ENCODE peak calls at places on chromosomes 7 and 10, in six cellular contexts. B is transverse colon, C is testis, Q is NB4, R is GM12891, E is GM12892. F is an unnamed sample.

GRCh38 chr10:83713423-83713822 is 425.9 kb upstream of the GHITM start:
- DNase-seq in R (no peak), E (no peak), C (no peak), B (no peak), Q (no peak), F (no peak)

GRCh38 chr7:48171190-48171589 is at the start of gene ABCA13:
- DNase-seq in R (no peak), Q (peak), C (no peak), B (no peak), E (no peak), F (no peak)

GRCh38 chr7:14698239-14698638 is 204.3 kb downstream of the DGKB start:
- DNase-seq in Q (peak), R (no peak), B (no peak), C (no peak), E (no peak), F (no peak)

GRCh38 chr7:78634073-78634472 is 819.4 kb downstream of the MAGI2 start:
- DNase-seq in C (no peak), B (no peak), R (no peak), Q (no peak), E (no peak), F (no peak)

GRCh38 chr7:106050002-106050742 is 61.9 kb downstream of the SYPL1 start:
- DNase-seq in B (no peak), C (peak), Q (peak), R (no peak), E (no peak), F (no peak)

GRCh38 chr10:89002234-89002978 is 11.8 kb downstream of the FAS start:
- DNase-seq in E (no peak), B (no peak), R (no peak), Q (no peak), C (no peak), F (no peak)

GRCh38 chr10:110208614-110209398 is 1.4 kb downstream of the MXI1 start:
- DNase-seq in B (peak), C (peak), R (peak), Q (peak), E (peak), F (peak)

GRCh38 chr7:2384354-2385243 is 18.8 kb upstream of the CHST12 start:
- DNase-seq in R (no peak), B (no peak), Q (peak), C (no peak), E (no peak), F (no peak)

GRCh38 chr7:104124893-104125292 is 82.9 kb downstream of the ORC5 start:
- DNase-seq in B (no peak), C (no peak), Q (no peak), E (no peak), R (no peak), F (no peak)

GRCh38 chr10:96758423-96758822 is 38.1 kb upstream of the PIK3AP1 start:
- DNase-seq in C (no peak), R (no peak), B (no peak), E (no peak), Q (peak), F (no peak)

GRCh38 chr10:44022203-44022602 is 362.7 kb downstream of the CXCL12 start:
- DNase-seq in E (no peak), B (no peak), R (no peak), Q (no peak), C (no peak), F (no peak)

GRCh38 chr10:36489181-36489927 is 636.0 kb upstream of the ANKRD30A start:
- DNase-seq in C (peak), R (no peak), E (no peak), Q (no peak), B (no peak), F (no peak)

GRCh38 chr7:96388620-96389383 is 66.9 kb upstream of the SLC25A13 start:
- DNase-seq in Q (no peak), C (no peak), R (no peak), E (no peak), B (no peak), F (no peak)

GRCh38 chr10:24793648-24794379 is 70.1 kb upstream of the ARHGAP21 start:
- DNase-seq in B (no peak), C (no peak), R (no peak), Q (no peak), E (no peak), F (no peak)

GRCh38 chr7:150516956-150517355 is 2.3 kb downstream of the GIMAP7 start:
- DNase-seq in C (no peak), E (no peak), Q (no peak), B (no peak), R (no peak), F (no peak)

GRCh38 chr10:48501806-48502771 is 102.8 kb downstream of the ARHGAP22 start:
- DNase-seq in R (no peak), Q (no peak), E (no peak), B (no peak), C (no peak), F (no peak)

GRCh38 chr7:107854454-107854853 is 36.5 kb upstream of the DLD start:
- DNase-seq in C (no peak), R (no peak), Q (no peak), E (no peak), B (no peak), F (no peak)

GRCh38 chr10:24873281-24873683 is 79.1 kb downstream of the PRTFDC1 start:
- DNase-seq in E (no peak), C (peak), R (no peak), Q (peak), B (no peak), F (no peak)

DNA sequence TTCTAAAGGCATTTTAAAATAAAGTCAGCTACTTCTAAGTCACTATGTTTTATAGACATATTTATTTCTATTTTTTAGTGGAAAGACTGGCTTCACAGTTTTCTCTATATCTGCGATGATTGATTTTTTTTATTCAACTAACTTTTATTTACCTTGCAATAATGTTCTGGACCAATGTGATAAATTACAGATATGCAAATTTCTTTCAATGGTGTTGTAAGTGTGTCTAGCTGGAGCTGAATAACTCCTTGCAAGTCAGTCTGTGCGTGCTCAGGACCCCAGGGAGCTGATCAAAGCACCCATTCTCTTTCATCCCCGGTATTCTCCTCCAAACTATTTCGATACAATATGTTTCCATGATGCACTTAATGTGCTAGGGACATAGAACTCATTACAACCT is 9.7 kb downstream of the PTF1A start:
- DNase-seq in R (no peak), C (no peak), E (no peak), B (no peak), Q (no peak), F (no peak)
- TF ChIP-seq POLR2A in R (no peak), C (no peak), E (no peak), B (no peak), Q (no peak), F (no peak)

DNA sequence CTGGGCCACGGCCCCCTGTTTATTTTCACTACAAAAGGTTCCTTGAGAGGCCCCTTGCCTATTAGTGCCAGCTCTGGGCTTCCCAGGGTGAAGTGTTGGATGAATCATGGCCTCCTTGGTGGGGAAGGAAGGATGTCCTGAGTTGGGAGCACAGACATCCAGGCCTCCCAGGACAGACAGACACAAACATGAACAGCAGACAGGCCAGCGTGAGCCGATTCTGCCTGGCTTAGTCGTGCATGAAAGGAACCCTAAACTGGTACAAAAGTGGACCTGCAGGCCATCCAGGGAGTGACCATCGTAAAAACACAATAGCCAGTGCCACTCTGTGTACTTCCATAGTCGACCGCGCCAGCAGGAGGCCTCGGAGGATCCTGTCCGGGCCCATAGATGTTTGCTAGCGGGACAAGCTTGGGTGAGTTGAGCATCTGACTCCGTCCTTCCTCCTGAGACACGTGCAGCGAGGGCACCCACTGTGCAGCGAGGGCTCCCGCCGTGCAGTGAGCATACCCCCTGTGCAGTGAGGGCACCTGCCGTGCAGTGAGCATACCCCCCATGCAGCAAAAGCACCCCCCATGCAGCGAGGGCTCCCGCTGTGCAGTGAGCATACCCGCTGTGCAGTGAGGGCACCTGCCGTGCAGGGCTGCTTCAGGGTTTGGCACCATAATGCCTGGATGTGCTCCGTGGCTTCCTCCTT is 51.3 kb upstream of the PRKAR1B start:
- DNase-seq in R (no peak), B (no peak), Q (no peak), C (no peak), E (no peak), F (no peak)
- TF ChIP-seq POLR2A in R (no peak), B (no peak), Q (no peak), C (no peak), E (no peak), F (no peak)

GRCh38 chr10:67836972-67837371 is 1.0 kb downstream of the DNAJC12 start:
- DNase-seq in B (no peak), Q (no peak), E (no peak), R (no peak), C (no peak), F (no peak)

GRCh38 chr10:67836491-67836890 is 1.5 kb downstream of the DNAJC12 start:
- DNase-seq in B (no peak), C (no peak), E (no peak), Q (peak), R (no peak), F (no peak)

GRCh38 chr10:67834375-67834774 is 3.6 kb downstream of the DNAJC12 start:
- DNase-seq in B (no peak), E (no peak), R (no peak), Q (no peak), C (no peak), F (no peak)

GRCh38 chr10:67839957-67840356 is 2.0 kb upstream of the DNAJC12 start:
- DNase-seq in R (no peak), E (no peak), Q (no peak), C (no peak), B (no peak), F (no peak)

GRCh38 chr10:67837519-67838314 is at the start of gene DNAJC12:
- DNase-seq in R (peak), E (no peak), Q (peak), B (no peak), C (no peak), F (no peak)
- TF ChIP-seq POLR2A in R (no peak), E (no peak), Q (peak), B (no peak), C (no peak), F (peak)

DNA sequence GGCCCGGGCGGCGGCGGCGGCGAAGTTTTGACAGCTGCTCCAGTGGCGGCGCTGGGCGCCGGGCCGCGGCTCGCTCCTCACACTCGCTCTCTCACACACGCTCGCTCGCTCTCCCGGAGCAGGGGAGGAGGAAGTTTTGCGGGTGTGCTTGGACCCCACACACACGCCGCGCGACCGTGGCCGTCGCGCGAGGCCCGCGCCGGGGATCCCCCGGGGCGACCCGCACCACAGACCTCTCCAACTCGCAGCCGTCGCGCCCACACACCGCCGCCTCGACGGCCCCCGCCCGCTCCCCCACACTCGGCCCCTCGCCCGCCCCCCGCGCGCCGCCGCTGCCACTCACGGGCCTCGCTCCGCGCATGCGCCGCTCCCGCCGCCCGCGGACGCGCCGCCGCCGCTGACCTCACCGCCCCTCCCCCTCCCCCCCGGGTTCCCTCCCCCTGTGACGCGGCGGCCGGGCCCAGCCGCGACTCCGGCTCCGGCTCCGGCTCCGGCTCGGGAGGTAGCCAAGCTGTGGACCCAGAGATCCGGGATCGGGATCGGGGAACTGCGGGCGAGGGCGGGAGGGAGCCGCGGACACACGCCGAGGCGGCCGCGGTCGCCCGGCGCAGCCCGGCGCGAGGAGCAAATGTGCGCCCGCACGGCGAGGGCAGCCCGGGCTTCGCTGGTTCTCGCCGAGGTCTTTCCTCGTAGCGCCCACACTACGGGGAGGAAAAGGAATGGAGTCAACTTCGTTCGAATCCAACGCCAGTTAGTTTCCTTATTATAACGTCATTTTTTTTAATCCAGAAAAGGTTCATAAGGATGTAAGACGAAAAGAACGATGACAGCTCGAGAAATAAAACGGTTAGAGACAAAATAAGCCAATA is 710 bp upstream of the KMT2C start:
- DNase-seq in E (peak), Q (peak), R (peak), C (peak), B (peak), F (peak)
- TF ChIP-seq POLR2A in E (peak), Q (peak), R (no peak), C (no peak), B (no peak), F (peak)

DNA sequence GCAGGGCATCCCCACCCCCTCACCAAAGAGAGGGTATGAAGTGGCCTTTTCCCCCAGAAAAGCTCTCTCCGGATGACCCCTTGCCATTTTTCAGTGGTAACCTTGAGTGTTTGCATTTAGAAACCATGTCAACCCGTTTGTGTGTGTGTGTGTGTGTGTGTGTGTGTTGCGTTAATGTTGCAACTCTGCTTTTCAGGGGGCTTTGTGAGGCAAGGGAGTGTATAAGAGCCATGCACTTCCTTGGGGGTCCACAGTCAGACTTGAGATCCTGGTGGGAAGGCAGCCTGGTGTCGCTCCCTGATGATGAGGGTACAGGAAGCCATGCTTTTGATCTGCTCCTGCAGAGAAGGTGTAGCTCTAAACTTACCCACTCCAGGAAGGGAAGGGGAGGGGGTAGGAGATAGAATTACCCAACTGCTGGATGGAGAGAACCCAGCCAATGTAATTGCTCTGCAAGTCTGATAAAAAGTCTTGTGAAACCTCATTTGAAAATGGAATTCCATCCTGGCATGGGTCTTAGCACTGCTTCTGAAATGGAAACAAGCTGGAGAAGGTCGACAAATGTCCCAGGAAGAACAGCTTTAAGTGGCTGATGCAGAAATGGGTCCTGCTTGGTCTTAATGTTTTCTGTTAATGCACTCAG is 10.7 kb downstream of the GRK5 start:
- DNase-seq in C (no peak), Q (no peak), B (no peak), R (no peak), E (no peak), F (no peak)
- TF ChIP-seq POLR2A in C (no peak), Q (no peak), B (no peak), R (no peak), E (no peak), F (no peak)

F was measured in gastrocnemius medialis.